ENCODE peak calls at places on chromosomes 1 and 21, in ten cellular contexts. Q is AG08396; E is Ammon's horn; F is activated effector memory CD4-positive, alpha-beta T cell treated with anti-CD3 and anti-CD28 coated beads, Interleukin-2, amount 50 U/mL, for 16 hours; J is NCI-H146; Y is effector memory CD4-positive, alpha-beta T cell; V is amygdala; S is HCEC 1CT; I is HAP-1; L is Right ventricle myocardium superior. D is an unnamed sample.

GRCh38 chr1:235898126-235898525 is 31.4 kb upstream of the LYST start:
- DNase-seq in Q (no peak), E (no peak), F (no peak), J (no peak), Y (no peak), V (no peak), S (no peak), I (no peak), L (no peak), D (no peak)

GRCh38 chr1:84689514-84690396 is 506 bp downstream of the SSX2IP start:
- DNase-seq in Q (peak), E (peak), F (no peak), J (peak), Y (no peak), V (peak), S (peak), I (peak), L (peak), D (peak)

GRCh38 chr1:217088521-217089221 is 365.4 kb upstream of the ESRRG start:
- DNase-seq in Q (peak), E (no peak), F (no peak), J (peak), Y (no peak), V (no peak), S (peak), I (no peak), L (no peak), D (peak)

GRCh38 chr1:9391620-9392019 is 98.9 kb downstream of the SPSB1 start:
- DNase-seq in Q (no peak), E (no peak), F (no peak), J (no peak), Y (no peak), V (no peak), S (no peak), I (no peak), L (no peak), D (no peak)

GRCh38 chr1:49526672-49527071 is 497.1 kb downstream of the AGBL4 start:
- DNase-seq in Q (no peak), E (no peak), F (no peak), J (no peak), Y (no peak), V (no peak), S (no peak), I (no peak), L (no peak), D (no peak)

GRCh38 chr1:167722152-167722869 is 529 bp downstream of the MPZL1 start:
- DNase-seq in Q (peak), E (peak), F (peak), J (peak), Y (peak), V (no peak), S (peak), I (peak), L (no peak), D (peak)

GRCh38 chr1:224626042-224626441 is 9.9 kb downstream of the CNIH3 start:
- DNase-seq in Q (peak), E (no peak), F (no peak), J (no peak), Y (no peak), V (no peak), S (peak), I (no peak), L (no peak), D (no peak)

GRCh38 chr1:227891955-227892871 is 55.5 kb downstream of the WNT9A start:
- DNase-seq in Q (no peak), E (no peak), F (peak), J (no peak), Y (no peak), V (no peak), S (no peak), I (peak), L (peak), D (no peak)

GRCh38 chr1:112706505-112707216 is at the start of gene RHOC:
- DNase-seq in Q (peak), E (no peak), F (peak), J (peak), Y (peak), V (no peak), S (peak), I (peak), L (peak), D (no peak)

GRCh38 chr1:93349231-93350135 is 3.8 kb downstream of the DR1 start:
- DNase-seq in Q (no peak), E (no peak), F (no peak), J (no peak), Y (no peak), V (no peak), S (no peak), I (no peak), L (no peak), D (peak)

GRCh38 chr1:167135281-167135840 is 41.5 kb downstream of the STYXL2 start:
- DNase-seq in Q (no peak), E (no peak), F (no peak), J (no peak), Y (no peak), V (no peak), S (no peak), I (no peak), L (no peak), D (peak)

GRCh38 chr21:27129215-27129614 is 162.3 kb upstream of the ADAMTS5 start:
- DNase-seq in Q (no peak), E (no peak), F (no peak), J (no peak), Y (no peak), V (no peak), S (no peak), I (no peak), L (no peak), D (no peak)

GRCh38 chr1:203270448-203270847 is 34.9 kb upstream of the BTG2 start:
- DNase-seq in Q (no peak), E (no peak), F (no peak), J (no peak), Y (no peak), V (no peak), S (no peak), I (no peak), L (no peak), D (no peak)